ENCODE peak calls at places on chromosomes 1 and 21, in six cellular contexts. W is activated CD8-positive, alpha-beta T cell treated with anti-CD3 and anti-CD28 coated beads, Interleukin-2, amount 10 ng/mL, durations not matched to agents 7 days and 5 days; O is skeletal muscle cell; H is activated CD4-positive, alpha-beta T cell treated with anti-CD3 and anti-CD28 coated beads for 4 hours; Y is left cardiac atrium; X is right cardiac atrium. Q is an unnamed sample.

GRCh38 chr1:47731730-47732129 is 265.5 kb downstream of the TRABD2B start:
- DNase-seq in W (no peak), O (no peak), H (no peak), Y (no peak), X (no peak), Q (no peak)

GRCh38 chr1:244113532-244114320 is 62.6 kb downstream of the ZBTB18 start:
- DNase-seq in W (no peak), O (no peak), H (no peak), Y (no peak), X (no peak), Q (peak)

GRCh38 chr1:80023366-80023765 is 1016.8 kb upstream of the ADGRL4 start:
- DNase-seq in W (no peak), O (no peak), H (no peak), Y (no peak), X (no peak), Q (no peak)

GRCh38 chr21:36704281-36704957 is 5.5 kb downstream of the SIM2 start:
- DNase-seq in W (no peak), O (no peak), H (no peak), Y (no peak), X (no peak), Q (no peak)

GRCh38 chr21:32442566-32443318 is 30.2 kb downstream of the EVA1C start:
- DNase-seq in W (no peak), O (no peak), H (no peak), Y (no peak), X (no peak), Q (no peak)

GRCh38 chr1:89715677-89716076 is 82.8 kb downstream of the LRRC8C start:
- DNase-seq in W (no peak), O (no peak), H (no peak), Y (no peak), X (no peak), Q (no peak)

GRCh38 chr21:46562964-46563607 is 41.8 kb downstream of the S100B start:
- DNase-seq in W (peak), O (no peak), H (no peak), Y (no peak), X (no peak), Q (no peak)

GRCh38 chr1:115671176-115672062 is 29.6 kb downstream of the VANGL1 start:
- DNase-seq in W (no peak), O (no peak), H (no peak), Y (no peak), X (no peak), Q (no peak)

GRCh38 chr1:61352845-61353435 is 270.6 kb downstream of the NFIA start:
- DNase-seq in W (no peak), O (no peak), H (no peak), Y (no peak), X (no peak), Q (no peak)

GRCh38 chr1:228500901-228501871 is 14.0 kb downstream of the RNF187 start:
- DNase-seq in W (peak), O (peak), H (peak), Y (peak), X (peak), Q (no peak)

GRCh38 chr1:245091818-245092637 is 62.8 kb upstream of the KIF26B start:
- DNase-seq in W (no peak), O (peak), H (no peak), Y (peak), X (peak), Q (peak)

GRCh38 chr1:15101112-15101760 is 52.3 kb upstream of the TMEM51 start:
- DNase-seq in W (no peak), O (no peak), H (no peak), Y (no peak), X (no peak), Q (no peak)

Q was measured in GM04503.